ENCODE peak calls at places on chromosomes 5 and 9, in nine cellular contexts. One of them, this sample, is unnamed. For H3K4me1, the result is how much of the 10 kb centered on the place peaks cover.

GRCh38 chr5:33370135-33370472 is 70.7 kb upstream of the TARS1 start:
- DNase-seq in heart right ventricle: no peak
- DNase-seq in fibroblast of lung: peak
- DNase-seq in PC-3: peak
- DNase-seq in heart left ventricle: no peak
- DNase-seq in right lobe of liver: no peak
- DNase-seq in psoas muscle: no peak
- DNase-seq in ovary: no peak
- DNase-seq in endodermal cell: no peak
- DNase-seq in this sample: no peak

GRCh38 chr5:168637793-168638192 is 58.6 kb upstream of the PANK3 start:
- DNase-seq in endodermal cell: no peak
- DNase-seq in ovary: no peak
- DNase-seq in heart right ventricle: no peak
- DNase-seq in heart left ventricle: no peak
- DNase-seq in psoas muscle: no peak
- DNase-seq in fibroblast of lung: no peak
- DNase-seq in PC-3: no peak
- DNase-seq in right lobe of liver: no peak
- DNase-seq in this sample: no peak

GRCh38 chr5:79865588-79865987 is 125.5 kb downstream of the MTX3 start:
- DNase-seq in right lobe of liver: no peak
- DNase-seq in heart left ventricle: no peak
- DNase-seq in psoas muscle: no peak
- DNase-seq in PC-3: no peak
- DNase-seq in fibroblast of lung: no peak
- DNase-seq in endodermal cell: no peak
- DNase-seq in heart right ventricle: no peak
- DNase-seq in ovary: no peak
- DNase-seq in this sample: no peak

GRCh38 chr9:33466565-33467495 is 6.9 kb downstream of the NOL6 start:
- DNase-seq in heart left ventricle: peak
- DNase-seq in ovary: peak
- DNase-seq in psoas muscle: peak
- DNase-seq in PC-3: peak
- DNase-seq in fibroblast of lung: no peak
- DNase-seq in heart right ventricle: peak
- DNase-seq in right lobe of liver: peak
- DNase-seq in endodermal cell: peak
- DNase-seq in this sample: peak

GRCh38 chr5:168163966-168164365 is 127.5 kb upstream of the WWC1 start:
- DNase-seq in psoas muscle: no peak
- DNase-seq in fibroblast of lung: no peak
- DNase-seq in endodermal cell: no peak
- DNase-seq in PC-3: no peak
- DNase-seq in heart left ventricle: no peak
- DNase-seq in ovary: no peak
- DNase-seq in right lobe of liver: no peak
- DNase-seq in heart right ventricle: no peak
- DNase-seq in this sample: no peak

GRCh38 chr5:17099946-17100345 is 117.5 kb upstream of the BASP1 start:
- DNase-seq in right lobe of liver: no peak
- DNase-seq in fibroblast of lung: no peak
- DNase-seq in heart left ventricle: no peak
- DNase-seq in heart right ventricle: no peak
- DNase-seq in PC-3: no peak
- DNase-seq in psoas muscle: no peak
- DNase-seq in endodermal cell: no peak
- DNase-seq in ovary: no peak
- DNase-seq in this sample: no peak

GRCh38 chr5:132086277-132086794 is 12.7 kb downstream of the CSF2 start:
- DNase-seq in right lobe of liver: peak
- DNase-seq in fibroblast of lung: peak
- DNase-seq in heart right ventricle: peak
- DNase-seq in PC-3: peak
- DNase-seq in endodermal cell: no peak
- DNase-seq in psoas muscle: peak
- DNase-seq in ovary: no peak
- DNase-seq in heart left ventricle: peak
- DNase-seq in this sample: no peak

GRCh38 chr5:93580387-93581100 is 475 bp downstream of the NR2F1-AS1 start:
- DNase-seq in ovary: peak
- DNase-seq in PC-3: no peak
- DNase-seq in heart right ventricle: no peak
- DNase-seq in fibroblast of lung: peak
- DNase-seq in right lobe of liver: no peak
- DNase-seq in endodermal cell: no peak
- DNase-seq in heart left ventricle: no peak
- DNase-seq in psoas muscle: no peak
- DNase-seq in this sample: no peak

GRCh38 chr5:126600631-126601511 is at the start of gene PHAX:
- DNase-seq in heart right ventricle: peak
- DNase-seq in PC-3: peak
- DNase-seq in psoas muscle: peak
- DNase-seq in fibroblast of lung: peak
- DNase-seq in right lobe of liver: peak
- DNase-seq in ovary: peak
- DNase-seq in endodermal cell: peak
- DNase-seq in heart left ventricle: peak
- DNase-seq in this sample: peak

GRCh38 chr5:15500326-15500958 is 462 bp downstream of the FBXL7 start:
- DNase-seq in fibroblast of lung: peak
- DNase-seq in psoas muscle: peak
- DNase-seq in endodermal cell: peak
- DNase-seq in ovary: peak
- DNase-seq in heart left ventricle: peak
- DNase-seq in heart right ventricle: peak
- DNase-seq in PC-3: no peak
- DNase-seq in right lobe of liver: no peak
- DNase-seq in this sample: no peak

GRCh38 chr5:43338856-43339255 is 25.6 kb upstream of the HMGCS1 start:
- DNase-seq in right lobe of liver: no peak
- DNase-seq in endodermal cell: no peak
- DNase-seq in heart left ventricle: no peak
- DNase-seq in PC-3: no peak
- DNase-seq in ovary: no peak
- DNase-seq in heart right ventricle: no peak
- DNase-seq in psoas muscle: no peak
- DNase-seq in fibroblast of lung: no peak
- DNase-seq in this sample: no peak

GRCh38 chr5:152560508-152561137 is 155.5 kb upstream of the NMUR2 start:
- DNase-seq in PC-3: peak
- DNase-seq in heart right ventricle: peak
- DNase-seq in ovary: peak
- DNase-seq in psoas muscle: peak
- DNase-seq in heart left ventricle: peak
- DNase-seq in right lobe of liver: peak
- DNase-seq in endodermal cell: peak
- DNase-seq in fibroblast of lung: peak
- DNase-seq in this sample: peak

GRCh38 chr5:78899922-78900362 is 85.2 kb downstream of the ARSB start:
- DNase-seq in PC-3: peak
- DNase-seq in heart right ventricle: no peak
- DNase-seq in psoas muscle: no peak
- DNase-seq in right lobe of liver: no peak
- DNase-seq in heart left ventricle: no peak
- DNase-seq in endodermal cell: peak
- DNase-seq in ovary: no peak
- DNase-seq in fibroblast of lung: peak
- DNase-seq in this sample: peak

GRCh38 chr5:74903165-74903787 is 37.1 kb upstream of the FAM169A start:
- DNase-seq in heart left ventricle: no peak
- DNase-seq in ovary: no peak
- DNase-seq in fibroblast of lung: no peak
- DNase-seq in psoas muscle: no peak
- DNase-seq in right lobe of liver: peak
- DNase-seq in heart right ventricle: peak
- DNase-seq in PC-3: peak
- DNase-seq in endodermal cell: peak
- DNase-seq in this sample: peak
- TF ChIP-seq CTCF in heart left ventricle: peak
- TF ChIP-seq CTCF in ovary: no peak
- TF ChIP-seq CTCF in fibroblast of lung: peak
- TF ChIP-seq CTCF in psoas muscle: no peak
- TF ChIP-seq CTCF in right lobe of liver: peak
- TF ChIP-seq CTCF in heart right ventricle: peak
- TF ChIP-seq CTCF in PC-3: peak
- TF ChIP-seq CTCF in endodermal cell: peak
- TF ChIP-seq CTCF in this sample: peak

GRCh38 chr5:124700930-124701458 is 45.4 kb downstream of the ZNF608 start:
- DNase-seq in heart right ventricle: no peak
- DNase-seq in right lobe of liver: no peak
- DNase-seq in endodermal cell: peak
- DNase-seq in ovary: no peak
- DNase-seq in heart left ventricle: no peak
- DNase-seq in fibroblast of lung: no peak
- DNase-seq in psoas muscle: no peak
- DNase-seq in PC-3: no peak
- DNase-seq in this sample: peak
- H3K4me1 ChIP-seq in heart right ventricle: half or more
- H3K4me1 ChIP-seq in right lobe of liver: under half
- H3K4me1 ChIP-seq in endodermal cell: under half
- H3K4me1 ChIP-seq in ovary: under half
- H3K4me1 ChIP-seq in heart left ventricle: under half
- H3K4me1 ChIP-seq in fibroblast of lung: under half
- H3K4me1 ChIP-seq in psoas muscle: under half
- H3K4me1 ChIP-seq in PC-3: under half
- H3K4me1 ChIP-seq in this sample: half or more

GRCh38 chr9:96021616-96022444 is 146.3 kb downstream of the ERCC6L2 start:
- DNase-seq in endodermal cell: peak
- DNase-seq in heart right ventricle: peak
- DNase-seq in psoas muscle: no peak
- DNase-seq in PC-3: no peak
- DNase-seq in fibroblast of lung: no peak
- DNase-seq in right lobe of liver: no peak
- DNase-seq in ovary: peak
- DNase-seq in heart left ventricle: peak
- DNase-seq in this sample: no peak

GRCh38 chr9:96015876-96016686 is 140.6 kb downstream of the ERCC6L2 start:
- DNase-seq in heart right ventricle: no peak
- DNase-seq in ovary: no peak
- DNase-seq in heart left ventricle: no peak
- DNase-seq in fibroblast of lung: peak
- DNase-seq in PC-3: no peak
- DNase-seq in psoas muscle: no peak
- DNase-seq in right lobe of liver: no peak
- DNase-seq in endodermal cell: no peak
- DNase-seq in this sample: no peak

GRCh38 chr9:96020300-96020821 is 144.9 kb downstream of the ERCC6L2 start:
- DNase-seq in endodermal cell: no peak
- DNase-seq in ovary: no peak
- DNase-seq in right lobe of liver: no peak
- DNase-seq in heart right ventricle: no peak
- DNase-seq in heart left ventricle: no peak
- DNase-seq in psoas muscle: no peak
- DNase-seq in PC-3: no peak
- DNase-seq in fibroblast of lung: no peak
- DNase-seq in this sample: no peak

GRCh38 chr9:96022445-96023031 is 147.0 kb downstream of the ERCC6L2 start:
- DNase-seq in ovary: no peak
- DNase-seq in endodermal cell: peak
- DNase-seq in heart right ventricle: peak
- DNase-seq in psoas muscle: no peak
- DNase-seq in fibroblast of lung: no peak
- DNase-seq in right lobe of liver: no peak
- DNase-seq in PC-3: no peak
- DNase-seq in heart left ventricle: peak
- DNase-seq in this sample: no peak

GRCh38 chr9:96020822-96021615 is 145.5 kb downstream of the ERCC6L2 start:
- DNase-seq in fibroblast of lung: no peak
- DNase-seq in right lobe of liver: no peak
- DNase-seq in psoas muscle: no peak
- DNase-seq in endodermal cell: peak
- DNase-seq in PC-3: no peak
- DNase-seq in heart right ventricle: peak
- DNase-seq in ovary: peak
- DNase-seq in heart left ventricle: peak
- DNase-seq in this sample: no peak
- H3K4me3 ChIP-seq in fibroblast of lung: peak
- H3K4me3 ChIP-seq in right lobe of liver: peak
- H3K4me3 ChIP-seq in psoas muscle: peak
- H3K4me3 ChIP-seq in endodermal cell: peak
- H3K4me3 ChIP-seq in PC-3: peak
- H3K4me3 ChIP-seq in heart right ventricle: peak
- H3K4me3 ChIP-seq in ovary: peak
- H3K4me3 ChIP-seq in heart left ventricle: peak
- H3K4me3 ChIP-seq in this sample: peak

GRCh38 chr5:435156-435790 is 7.7 kb upstream of the EXOC3 start:
- DNase-seq in psoas muscle: peak
- DNase-seq in right lobe of liver: no peak
- DNase-seq in fibroblast of lung: no peak
- DNase-seq in heart left ventricle: no peak
- DNase-seq in heart right ventricle: no peak
- DNase-seq in ovary: peak
- DNase-seq in endodermal cell: peak
- DNase-seq in PC-3: no peak
- DNase-seq in this sample: no peak

GRCh38 chr5:437281-437771 is 5.7 kb upstream of the EXOC3 start:
- DNase-seq in psoas muscle: peak
- DNase-seq in heart left ventricle: no peak
- DNase-seq in right lobe of liver: no peak
- DNase-seq in ovary: no peak
- DNase-seq in fibroblast of lung: no peak
- DNase-seq in endodermal cell: peak
- DNase-seq in PC-3: no peak
- DNase-seq in heart right ventricle: peak
- DNase-seq in this sample: peak

GRCh38 chr5:434443-435146 is 8.4 kb upstream of the EXOC3 start:
- DNase-seq in right lobe of liver: no peak
- DNase-seq in PC-3: no peak
- DNase-seq in fibroblast of lung: no peak
- DNase-seq in ovary: peak
- DNase-seq in heart left ventricle: no peak
- DNase-seq in psoas muscle: peak
- DNase-seq in heart right ventricle: no peak
- DNase-seq in endodermal cell: peak
- DNase-seq in this sample: peak

GRCh38 chr5:436641-436975 is 6.4 kb upstream of the EXOC3 start:
- DNase-seq in PC-3: no peak
- DNase-seq in heart right ventricle: peak
- DNase-seq in ovary: no peak
- DNase-seq in fibroblast of lung: no peak
- DNase-seq in right lobe of liver: no peak
- DNase-seq in endodermal cell: no peak
- DNase-seq in heart left ventricle: no peak
- DNase-seq in psoas muscle: peak
- DNase-seq in this sample: no peak

DNA sequence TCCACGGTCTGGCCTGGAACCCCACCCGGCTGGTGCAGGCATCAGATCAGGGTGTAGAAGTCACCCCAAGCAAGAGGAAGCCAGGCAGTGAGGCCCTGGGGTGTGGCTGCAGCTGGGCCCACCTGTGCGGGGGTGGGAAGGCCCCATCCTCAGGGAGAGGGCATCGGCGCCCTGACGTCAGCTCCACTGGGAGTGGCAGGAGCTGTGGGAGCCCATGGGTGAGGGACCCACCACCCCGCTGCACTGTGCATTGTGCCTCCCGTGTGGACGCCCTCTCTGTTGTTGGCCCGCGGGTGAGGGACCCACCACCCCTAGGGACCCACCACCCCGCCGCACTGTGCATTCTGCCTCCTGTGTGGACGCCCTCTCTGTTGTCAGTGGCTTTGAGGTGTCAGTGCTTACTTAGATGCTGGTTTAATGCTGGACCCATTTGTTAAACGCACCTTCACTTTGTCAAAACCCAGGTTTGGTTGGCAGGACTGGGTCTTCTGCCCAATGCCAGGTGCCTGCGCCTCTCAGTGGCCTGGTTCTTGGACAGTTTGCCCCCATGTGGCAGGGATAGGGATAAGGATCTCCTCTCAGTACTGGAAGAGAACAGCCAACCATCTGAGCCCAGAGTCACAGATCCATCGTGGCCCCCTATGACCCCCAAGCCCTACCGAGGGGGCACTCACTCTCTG is 6.9 kb upstream of the EXOC3 start:
- DNase-seq in endodermal cell: peak
- DNase-seq in heart left ventricle: no peak
- DNase-seq in heart right ventricle: no peak
- DNase-seq in ovary: no peak
- DNase-seq in psoas muscle: peak
- DNase-seq in right lobe of liver: no peak
- DNase-seq in PC-3: peak
- DNase-seq in fibroblast of lung: no peak
- DNase-seq in this sample: peak
- TF ChIP-seq CTCF in endodermal cell: peak
- TF ChIP-seq CTCF in heart left ventricle: no peak
- TF ChIP-seq CTCF in heart right ventricle: peak
- TF ChIP-seq CTCF in ovary: no peak
- TF ChIP-seq CTCF in psoas muscle: peak
- TF ChIP-seq CTCF in right lobe of liver: no peak
- TF ChIP-seq CTCF in PC-3: peak
- TF ChIP-seq CTCF in fibroblast of lung: peak
- TF ChIP-seq CTCF in this sample: peak